ENCODE peak calls at places on chromosomes 13 and 19, in seven cellular contexts. One of them, this sample, is unnamed.

GRCh38 chr19:18731562-18732008 is 48.1 kb downstream of the CRTC1 start:
- DNase-seq in K562: peak
- DNase-seq in H1: no peak
- DNase-seq in SK-N-SH: no peak
- DNase-seq in HCT116: no peak
- DNase-seq in GM12878: no peak
- DNase-seq in HepG2: peak
- DNase-seq in this sample: no peak

GRCh38 chr19:55598034-55598433 is 1.3 kb downstream of the FIZ1 start:
- DNase-seq in GM12878: no peak
- DNase-seq in K562: peak
- DNase-seq in H1: peak
- DNase-seq in HCT116: no peak
- DNase-seq in SK-N-SH: peak
- DNase-seq in HepG2: no peak
- DNase-seq in this sample: no peak

GRCh38 chr13:20182231-20182846 is 10.4 kb downstream of the GJB2 start:
- DNase-seq in HCT116: peak
- DNase-seq in SK-N-SH: peak
- DNase-seq in HepG2: peak
- DNase-seq in K562: peak
- DNase-seq in GM12878: peak
- DNase-seq in H1: no peak
- DNase-seq in this sample: peak

GRCh38 chr19:52778811-52779210 is 7.8 kb downstream of the ZNF600 start:
- DNase-seq in K562: no peak
- DNase-seq in SK-N-SH: no peak
- DNase-seq in H1: no peak
- DNase-seq in HCT116: no peak
- DNase-seq in GM12878: peak
- DNase-seq in HepG2: no peak
- DNase-seq in this sample: no peak

GRCh38 chr13:90882551-90882950 is 464.9 kb upstream of the MIR17HG start:
- DNase-seq in GM12878: no peak
- DNase-seq in H1: no peak
- DNase-seq in K562: no peak
- DNase-seq in HCT116: no peak
- DNase-seq in HepG2: no peak
- DNase-seq in SK-N-SH: no peak
- DNase-seq in this sample: no peak

GRCh38 chr13:40505196-40505595 is 161.2 kb downstream of the FOXO1 start:
- DNase-seq in HCT116: no peak
- DNase-seq in HepG2: no peak
- DNase-seq in SK-N-SH: no peak
- DNase-seq in H1: no peak
- DNase-seq in K562: no peak
- DNase-seq in GM12878: no peak
- DNase-seq in this sample: no peak

GRCh38 chr19:56837492-56837891 is 3.0 kb downstream of the PEG3 start:
- DNase-seq in HCT116: no peak
- DNase-seq in K562: no peak
- DNase-seq in SK-N-SH: peak
- DNase-seq in GM12878: no peak
- DNase-seq in H1: no peak
- DNase-seq in HepG2: peak
- DNase-seq in this sample: no peak

GRCh38 chr19:35719402-35720162 is 1.8 kb downstream of the KMT2B start:
- DNase-seq in SK-N-SH: no peak
- DNase-seq in HCT116: no peak
- DNase-seq in GM12878: no peak
- DNase-seq in HepG2: peak
- DNase-seq in H1: no peak
- DNase-seq in K562: no peak
- DNase-seq in this sample: no peak

GRCh38 chr19:49949735-49950589 is 11.0 kb downstream of the SIGLEC11 start:
- DNase-seq in HCT116: no peak
- DNase-seq in GM12878: no peak
- DNase-seq in H1: no peak
- DNase-seq in K562: no peak
- DNase-seq in SK-N-SH: no peak
- DNase-seq in HepG2: no peak
- DNase-seq in this sample: no peak

GRCh38 chr13:65943024-65943423 is 1287.1 kb downstream of the PCDH9 start:
- DNase-seq in HCT116: no peak
- DNase-seq in GM12878: no peak
- DNase-seq in H1: no peak
- DNase-seq in K562: no peak
- DNase-seq in SK-N-SH: no peak
- DNase-seq in HepG2: no peak
- DNase-seq in this sample: no peak

GRCh38 chr19:18670313-18670712 is 13.2 kb upstream of the CRTC1 start:
- DNase-seq in HCT116: no peak
- DNase-seq in H1: no peak
- DNase-seq in HepG2: no peak
- DNase-seq in GM12878: no peak
- DNase-seq in SK-N-SH: peak
- DNase-seq in K562: no peak
- DNase-seq in this sample: no peak

GRCh38 chr13:40271931-40272775 is 394.3 kb downstream of the FOXO1 start:
- DNase-seq in HepG2: no peak
- DNase-seq in SK-N-SH: no peak
- DNase-seq in HCT116: no peak
- DNase-seq in K562: no peak
- DNase-seq in GM12878: no peak
- DNase-seq in H1: no peak
- DNase-seq in this sample: peak

GRCh38 chr13:44368599-44369368 is 4.8 kb upstream of the SERP2 start:
- DNase-seq in HepG2: no peak
- DNase-seq in HCT116: no peak
- DNase-seq in GM12878: no peak
- DNase-seq in H1: no peak
- DNase-seq in SK-N-SH: no peak
- DNase-seq in K562: no peak
- DNase-seq in this sample: no peak

GRCh38 chr13:89852570-89852969 is 1494.9 kb upstream of the MIR17HG start:
- DNase-seq in GM12878: no peak
- DNase-seq in H1: no peak
- DNase-seq in HepG2: no peak
- DNase-seq in SK-N-SH: no peak
- DNase-seq in HCT116: no peak
- DNase-seq in K562: no peak
- DNase-seq in this sample: no peak

GRCh38 chr19:47697863-47698609 is 15.2 kb upstream of the EHD2 start:
- DNase-seq in K562: peak
- DNase-seq in H1: peak
- DNase-seq in HCT116: peak
- DNase-seq in HepG2: peak
- DNase-seq in GM12878: peak
- DNase-seq in SK-N-SH: peak
- DNase-seq in this sample: peak

GRCh38 chr19:1384478-1385110 is 887 bp downstream of the NDUFS7 start:
- DNase-seq in GM12878: no peak
- DNase-seq in HCT116: no peak
- DNase-seq in SK-N-SH: no peak
- DNase-seq in H1: no peak
- DNase-seq in HepG2: no peak
- DNase-seq in K562: no peak
- DNase-seq in this sample: no peak

GRCh38 chr19:2043864-2044708 is 7.0 kb downstream of the MKNK2 start:
- DNase-seq in HCT116: no peak
- DNase-seq in H1: peak
- DNase-seq in HepG2: no peak
- DNase-seq in SK-N-SH: no peak
- DNase-seq in GM12878: no peak
- DNase-seq in K562: peak
- DNase-seq in this sample: no peak

GRCh38 chr13:100987993-100988392 is 313.4 kb upstream of the TMTC4 start:
- DNase-seq in HCT116: no peak
- DNase-seq in GM12878: no peak
- DNase-seq in SK-N-SH: no peak
- DNase-seq in HepG2: no peak
- DNase-seq in K562: no peak
- DNase-seq in H1: no peak
- DNase-seq in this sample: peak

GRCh38 chr13:110648848-110649421 is 33.6 kb downstream of the NAXD start:
- DNase-seq in HCT116: no peak
- DNase-seq in SK-N-SH: no peak
- DNase-seq in H1: peak
- DNase-seq in HepG2: no peak
- DNase-seq in GM12878: no peak
- DNase-seq in K562: no peak
- DNase-seq in this sample: no peak

GRCh38 chr13:26962671-26963070 is 202.1 kb upstream of the GPR12 start:
- DNase-seq in H1: no peak
- DNase-seq in K562: no peak
- DNase-seq in SK-N-SH: no peak
- DNase-seq in HCT116: no peak
- DNase-seq in HepG2: no peak
- DNase-seq in GM12878: no peak
- DNase-seq in this sample: no peak

GRCh38 chr13:84563611-84564010 is 681.3 kb upstream of the SLITRK1 start:
- DNase-seq in SK-N-SH: no peak
- DNase-seq in GM12878: no peak
- DNase-seq in HCT116: no peak
- DNase-seq in K562: no peak
- DNase-seq in H1: no peak
- DNase-seq in HepG2: no peak
- DNase-seq in this sample: no peak

GRCh38 chr13:75762066-75762937 is 126.2 kb downstream of the LMO7 start:
- DNase-seq in HCT116: no peak
- DNase-seq in K562: no peak
- DNase-seq in HepG2: peak
- DNase-seq in SK-N-SH: no peak
- DNase-seq in GM12878: peak
- DNase-seq in H1: no peak
- DNase-seq in this sample: no peak

GRCh38 chr13:45295536-45295935 is 45.4 kb downstream of the TPT1 start:
- DNase-seq in H1: no peak
- DNase-seq in K562: no peak
- DNase-seq in SK-N-SH: no peak
- DNase-seq in GM12878: no peak
- DNase-seq in HepG2: no peak
- DNase-seq in HCT116: no peak
- DNase-seq in this sample: peak

GRCh38 chr19:9580728-9581127 is 3.6 kb downstream of the ZNF121 start:
- DNase-seq in SK-N-SH: no peak
- DNase-seq in H1: no peak
- DNase-seq in K562: no peak
- DNase-seq in HepG2: no peak
- DNase-seq in HCT116: no peak
- DNase-seq in GM12878: no peak
- DNase-seq in this sample: no peak

GRCh38 chr13:104831823-104832222 is 1703.6 kb downstream of the EFNB2 start:
- DNase-seq in K562: no peak
- DNase-seq in HepG2: no peak
- DNase-seq in SK-N-SH: no peak
- DNase-seq in GM12878: no peak
- DNase-seq in HCT116: no peak
- DNase-seq in H1: no peak
- DNase-seq in this sample: no peak

DNA sequence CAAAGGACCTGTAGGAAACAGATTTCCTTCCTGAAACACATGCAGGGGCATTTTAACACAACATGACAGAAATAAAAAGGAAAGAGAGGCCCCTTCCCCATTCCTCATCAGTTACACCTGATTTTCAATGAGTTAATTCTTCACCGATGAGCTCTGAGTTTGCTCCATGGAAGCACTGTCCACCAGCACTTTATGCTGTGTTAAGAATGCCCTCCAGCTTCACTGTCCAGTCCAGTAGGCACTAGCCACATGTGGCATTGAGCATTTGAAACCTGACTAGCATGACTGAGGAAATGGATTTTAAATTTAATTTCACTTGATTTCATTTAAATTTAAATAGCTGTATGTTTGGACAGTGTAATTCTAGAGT is 217.2 kb upstream of the SLC10A2 start:
- DNase-seq in K562: no peak
- DNase-seq in H1: no peak
- DNase-seq in HCT116: no peak
- DNase-seq in SK-N-SH: peak
- DNase-seq in GM12878: no peak
- DNase-seq in HepG2: no peak
- DNase-seq in this sample: no peak
- TF ChIP-seq JUND in K562: no peak
- TF ChIP-seq JUND in H1: no peak
- TF ChIP-seq JUND in HCT116: no peak
- TF ChIP-seq JUND in SK-N-SH: no peak
- TF ChIP-seq JUND in GM12878: no peak
- TF ChIP-seq JUND in HepG2: no peak
- TF ChIP-seq JUND in this sample: no peak

GRCh38 chr13:93318538-93318937 is 91.9 kb downstream of the GPC6 start:
- DNase-seq in GM12878: no peak
- DNase-seq in HepG2: peak
- DNase-seq in HCT116: no peak
- DNase-seq in SK-N-SH: no peak
- DNase-seq in K562: no peak
- DNase-seq in H1: no peak
- DNase-seq in this sample: peak
- TF ChIP-seq JUND in GM12878: no peak
- TF ChIP-seq JUND in HepG2: no peak
- TF ChIP-seq JUND in HCT116: no peak
- TF ChIP-seq JUND in SK-N-SH: no peak
- TF ChIP-seq JUND in K562: no peak
- TF ChIP-seq JUND in H1: no peak
- TF ChIP-seq JUND in this sample: no peak

GRCh38 chr13:113586661-113587479 is 2.3 kb downstream of the TFDP1 start:
- DNase-seq in K562: no peak
- DNase-seq in HCT116: no peak
- DNase-seq in H1: peak
- DNase-seq in SK-N-SH: no peak
- DNase-seq in HepG2: no peak
- DNase-seq in GM12878: no peak
- DNase-seq in this sample: no peak
- TF ChIP-seq JUND in K562: no peak
- TF ChIP-seq JUND in HCT116: no peak
- TF ChIP-seq JUND in H1: no peak
- TF ChIP-seq JUND in SK-N-SH: no peak
- TF ChIP-seq JUND in HepG2: no peak
- TF ChIP-seq JUND in GM12878: no peak
- TF ChIP-seq JUND in this sample: no peak

DNA sequence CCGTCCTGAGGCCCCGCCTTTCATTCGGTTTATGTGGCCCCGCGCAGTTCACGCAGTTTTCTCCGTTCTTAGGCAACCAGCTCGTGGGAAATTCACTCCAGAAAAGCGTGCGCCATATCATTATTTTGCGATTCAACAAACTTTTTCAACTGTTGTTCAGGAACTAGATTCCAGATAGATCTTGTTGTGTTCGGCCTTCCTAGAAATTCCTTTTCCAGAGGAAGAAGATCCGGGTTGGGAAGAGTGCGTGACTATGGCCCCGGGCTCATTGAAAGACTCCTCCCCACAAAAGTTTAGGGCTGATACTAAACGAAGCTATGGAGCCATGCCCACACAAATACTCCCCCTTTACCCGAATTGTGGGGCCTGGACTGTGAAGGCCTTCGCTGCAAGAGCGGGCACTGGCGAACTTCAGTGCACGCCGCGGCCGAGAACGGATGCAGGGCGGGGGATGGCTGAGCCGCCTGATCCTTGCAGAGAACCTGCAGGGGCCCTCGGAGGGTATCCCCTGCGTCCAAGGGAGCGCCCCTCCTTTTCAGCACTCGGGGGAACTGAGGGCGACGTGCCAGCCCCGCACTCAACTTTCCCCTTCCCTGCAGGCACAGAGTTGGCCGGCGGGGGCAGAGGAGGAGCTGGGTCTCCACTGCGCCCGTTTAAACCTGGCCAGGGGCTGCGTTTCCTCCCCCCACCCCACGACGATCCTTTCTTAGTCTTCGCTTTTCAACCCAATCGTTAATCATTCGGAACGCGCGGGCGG is 904 bp upstream of the SOX1 start:
- DNase-seq in GM12878: no peak
- DNase-seq in SK-N-SH: no peak
- DNase-seq in HepG2: no peak
- DNase-seq in HCT116: no peak
- DNase-seq in K562: no peak
- DNase-seq in H1: peak
- DNase-seq in this sample: no peak
- TF ChIP-seq JUND in GM12878: no peak
- TF ChIP-seq JUND in SK-N-SH: no peak
- TF ChIP-seq JUND in HepG2: no peak
- TF ChIP-seq JUND in HCT116: no peak
- TF ChIP-seq JUND in K562: no peak
- TF ChIP-seq JUND in H1: no peak
- TF ChIP-seq JUND in this sample: no peak